ENCODE peak calls at places on chromosomes 4 and X, in eight cellular contexts. One of them, this sample, is unnamed.

GRCh38 chr4:139934786-139935330 is 219.1 kb downstream of the MAML3 start:
- DNase-seq in choroid plexus epithelial cell: no peak
- DNase-seq in bronchial epithelial cell: peak
- DNase-seq in fibroblast of the aortic adventitia: no peak
- DNase-seq in mammary epithelial cell: peak
- DNase-seq in lower lobe of right lung: no peak
- DNase-seq in prostate gland: no peak
- DNase-seq in vagina: no peak
- DNase-seq in this sample: no peak

GRCh38 chrX:123871309-123871708 is 11.5 kb downstream of the XIAP start:
- DNase-seq in choroid plexus epithelial cell: no peak
- DNase-seq in bronchial epithelial cell: no peak
- DNase-seq in fibroblast of the aortic adventitia: no peak
- DNase-seq in mammary epithelial cell: no peak
- DNase-seq in lower lobe of right lung: no peak
- DNase-seq in prostate gland: no peak
- DNase-seq in vagina: no peak
- DNase-seq in this sample: no peak

GRCh38 chrX:137431693-137432488 is 134.0 kb upstream of the ZIC3 start:
- DNase-seq in choroid plexus epithelial cell: no peak
- DNase-seq in bronchial epithelial cell: no peak
- DNase-seq in fibroblast of the aortic adventitia: no peak
- DNase-seq in mammary epithelial cell: no peak
- DNase-seq in lower lobe of right lung: no peak
- DNase-seq in prostate gland: no peak
- DNase-seq in vagina: no peak
- DNase-seq in this sample: no peak

GRCh38 chr4:11175374-11175773 is 253.3 kb downstream of the HS3ST1 start:
- DNase-seq in choroid plexus epithelial cell: no peak
- DNase-seq in bronchial epithelial cell: no peak
- DNase-seq in fibroblast of the aortic adventitia: no peak
- DNase-seq in mammary epithelial cell: no peak
- DNase-seq in lower lobe of right lung: no peak
- DNase-seq in prostate gland: no peak
- DNase-seq in vagina: no peak
- DNase-seq in this sample: no peak

GRCh38 chr4:39660045-39660444 is 21.4 kb upstream of the SMIM14 start:
- DNase-seq in choroid plexus epithelial cell: no peak
- DNase-seq in bronchial epithelial cell: peak
- DNase-seq in fibroblast of the aortic adventitia: no peak
- DNase-seq in mammary epithelial cell: peak
- DNase-seq in lower lobe of right lung: no peak
- DNase-seq in prostate gland: no peak
- DNase-seq in vagina: no peak
- DNase-seq in this sample: peak

GRCh38 chr4:158824425-158825274 is 55.8 kb downstream of the FNIP2 start:
- DNase-seq in choroid plexus epithelial cell: peak
- DNase-seq in bronchial epithelial cell: peak
- DNase-seq in fibroblast of the aortic adventitia: peak
- DNase-seq in mammary epithelial cell: no peak
- DNase-seq in lower lobe of right lung: no peak
- DNase-seq in prostate gland: no peak
- DNase-seq in vagina: no peak
- DNase-seq in this sample: peak

GRCh38 chrX:123993326-123993725 is 31.8 kb downstream of the STAG2 start:
- DNase-seq in choroid plexus epithelial cell: peak
- DNase-seq in bronchial epithelial cell: peak
- DNase-seq in fibroblast of the aortic adventitia: peak
- DNase-seq in mammary epithelial cell: peak
- DNase-seq in lower lobe of right lung: no peak
- DNase-seq in prostate gland: no peak
- DNase-seq in vagina: no peak
- DNase-seq in this sample: peak

GRCh38 chrX:1591863-1592127 is 391 bp downstream of the AKAP17A start:
- DNase-seq in choroid plexus epithelial cell: peak
- DNase-seq in bronchial epithelial cell: no peak
- DNase-seq in fibroblast of the aortic adventitia: no peak
- DNase-seq in mammary epithelial cell: no peak
- DNase-seq in lower lobe of right lung: no peak
- DNase-seq in prostate gland: no peak
- DNase-seq in vagina: no peak
- DNase-seq in this sample: no peak

GRCh38 chr4:60034371-60034770 is 1165.8 kb upstream of the ADGRL3 start:
- DNase-seq in choroid plexus epithelial cell: no peak
- DNase-seq in bronchial epithelial cell: no peak
- DNase-seq in fibroblast of the aortic adventitia: no peak
- DNase-seq in mammary epithelial cell: no peak
- DNase-seq in lower lobe of right lung: no peak
- DNase-seq in prostate gland: no peak
- DNase-seq in vagina: no peak
- DNase-seq in this sample: no peak

GRCh38 chr4:112150920-112151319 is 5.7 kb downstream of the FAM241A start:
- DNase-seq in choroid plexus epithelial cell: no peak
- DNase-seq in bronchial epithelial cell: no peak
- DNase-seq in fibroblast of the aortic adventitia: no peak
- DNase-seq in mammary epithelial cell: no peak
- DNase-seq in lower lobe of right lung: no peak
- DNase-seq in prostate gland: no peak
- DNase-seq in vagina: no peak
- DNase-seq in this sample: no peak

GRCh38 chr4:153159728-153160221 is 44.5 kb upstream of the TRIM2 start:
- DNase-seq in choroid plexus epithelial cell: peak
- DNase-seq in bronchial epithelial cell: no peak
- DNase-seq in fibroblast of the aortic adventitia: peak
- DNase-seq in mammary epithelial cell: peak
- DNase-seq in lower lobe of right lung: no peak
- DNase-seq in prostate gland: no peak
- DNase-seq in vagina: no peak
- DNase-seq in this sample: peak

GRCh38 chrX:68693481-68694410 is 46.3 kb downstream of the STARD8 start:
- DNase-seq in choroid plexus epithelial cell: peak
- DNase-seq in bronchial epithelial cell: no peak
- DNase-seq in fibroblast of the aortic adventitia: peak
- DNase-seq in mammary epithelial cell: peak
- DNase-seq in lower lobe of right lung: peak
- DNase-seq in prostate gland: peak
- DNase-seq in vagina: no peak
- DNase-seq in this sample: peak

GRCh38 chrX:150696264-150696789 is 3.1 kb downstream of the MTMR1 start:
- DNase-seq in choroid plexus epithelial cell: no peak
- DNase-seq in bronchial epithelial cell: no peak
- DNase-seq in fibroblast of the aortic adventitia: no peak
- DNase-seq in mammary epithelial cell: no peak
- DNase-seq in lower lobe of right lung: no peak
- DNase-seq in prostate gland: no peak
- DNase-seq in vagina: no peak
- DNase-seq in this sample: no peak

GRCh38 chrX:48569958-48570357 is 4.3 kb upstream of the RBM3 start:
- DNase-seq in choroid plexus epithelial cell: no peak
- DNase-seq in bronchial epithelial cell: peak
- DNase-seq in fibroblast of the aortic adventitia: peak
- DNase-seq in mammary epithelial cell: peak
- DNase-seq in lower lobe of right lung: no peak
- DNase-seq in prostate gland: no peak
- DNase-seq in vagina: no peak
- DNase-seq in this sample: peak

GRCh38 chrX:48576108-48576507 is 1.8 kb downstream of the RBM3 start:
- DNase-seq in choroid plexus epithelial cell: no peak
- DNase-seq in bronchial epithelial cell: no peak
- DNase-seq in fibroblast of the aortic adventitia: no peak
- DNase-seq in mammary epithelial cell: no peak
- DNase-seq in lower lobe of right lung: no peak
- DNase-seq in prostate gland: no peak
- DNase-seq in vagina: no peak
- DNase-seq in this sample: no peak

GRCh38 chrX:48575642-48576041 is 1.4 kb downstream of the RBM3 start:
- DNase-seq in choroid plexus epithelial cell: no peak
- DNase-seq in bronchial epithelial cell: no peak
- DNase-seq in fibroblast of the aortic adventitia: no peak
- DNase-seq in mammary epithelial cell: no peak
- DNase-seq in lower lobe of right lung: no peak
- DNase-seq in prostate gland: no peak
- DNase-seq in vagina: no peak
- DNase-seq in this sample: no peak

GRCh38 chrX:48574270-48575266 is at the start of gene RBM3:
- DNase-seq in choroid plexus epithelial cell: peak
- DNase-seq in bronchial epithelial cell: peak
- DNase-seq in fibroblast of the aortic adventitia: peak
- DNase-seq in mammary epithelial cell: peak
- DNase-seq in lower lobe of right lung: peak
- DNase-seq in prostate gland: peak
- DNase-seq in vagina: peak
- DNase-seq in this sample: peak

DNA sequence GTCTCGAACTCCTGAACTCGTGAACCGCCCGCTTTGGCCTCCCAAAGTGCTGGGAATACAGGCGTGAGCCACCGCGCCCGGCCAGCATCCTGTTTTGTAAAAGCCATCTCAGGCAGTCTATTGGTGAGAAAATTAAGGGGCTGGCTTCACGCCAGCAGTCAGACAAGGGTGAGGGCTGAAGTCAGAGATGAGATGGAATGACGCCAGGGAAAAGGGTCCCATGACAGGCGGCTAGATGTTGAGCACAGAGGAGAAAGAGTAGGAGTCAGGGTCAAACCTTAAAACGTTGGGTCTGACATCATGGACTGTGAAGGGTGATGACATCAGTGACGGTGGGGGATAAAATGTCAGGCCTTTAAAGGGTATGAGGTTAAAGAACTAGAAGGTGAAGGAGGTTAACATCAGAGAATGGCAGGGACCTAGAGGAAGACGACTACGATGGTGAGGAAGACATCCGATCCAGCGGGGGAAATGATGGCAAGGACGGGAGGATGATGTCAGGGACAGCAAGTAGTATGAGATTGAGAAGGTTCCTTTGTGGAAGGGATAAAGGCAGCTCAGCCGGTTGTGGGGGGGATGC is 504 bp upstream of the RBM3 start:
- DNase-seq in choroid plexus epithelial cell: peak
- DNase-seq in bronchial epithelial cell: no peak
- DNase-seq in fibroblast of the aortic adventitia: no peak
- DNase-seq in mammary epithelial cell: no peak
- DNase-seq in lower lobe of right lung: peak
- DNase-seq in prostate gland: no peak
- DNase-seq in vagina: no peak
- DNase-seq in this sample: no peak
- H3K4me3 ChIP-seq in choroid plexus epithelial cell: peak
- H3K4me3 ChIP-seq in bronchial epithelial cell: peak
- H3K4me3 ChIP-seq in fibroblast of the aortic adventitia: peak
- H3K4me3 ChIP-seq in mammary epithelial cell: no peak
- H3K4me3 ChIP-seq in lower lobe of right lung: peak
- H3K4me3 ChIP-seq in prostate gland: peak
- H3K4me3 ChIP-seq in vagina: peak
- H3K4me3 ChIP-seq in this sample: peak

DNA sequence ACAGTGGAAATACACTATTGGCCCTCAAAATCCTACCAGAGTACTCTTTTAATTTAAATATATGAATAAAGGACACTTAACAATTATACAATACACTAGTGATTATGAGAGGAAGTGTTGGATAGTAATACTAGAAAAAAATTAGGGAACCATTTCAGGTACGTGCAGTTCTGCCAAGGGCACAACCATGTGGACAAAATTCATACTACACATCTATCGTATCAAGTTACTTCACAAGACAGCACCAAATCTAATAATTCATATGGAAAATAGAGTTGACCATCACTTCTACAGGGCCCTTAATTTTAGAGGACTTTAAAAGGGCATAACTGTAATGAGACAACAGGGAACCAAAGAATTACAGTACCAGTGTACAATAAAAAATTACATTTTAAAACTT is 69.2 kb upstream of the ZCCHC13 start:
- DNase-seq in choroid plexus epithelial cell: peak
- DNase-seq in bronchial epithelial cell: no peak
- DNase-seq in fibroblast of the aortic adventitia: no peak
- DNase-seq in mammary epithelial cell: no peak
- DNase-seq in lower lobe of right lung: no peak
- DNase-seq in prostate gland: no peak
- DNase-seq in vagina: no peak
- DNase-seq in this sample: no peak
- TF ChIP-seq CTCF in choroid plexus epithelial cell: peak
- TF ChIP-seq CTCF in bronchial epithelial cell: no peak
- TF ChIP-seq CTCF in fibroblast of the aortic adventitia: no peak
- TF ChIP-seq CTCF in mammary epithelial cell: no peak
- TF ChIP-seq CTCF in lower lobe of right lung: no peak
- TF ChIP-seq CTCF in prostate gland: no peak
- TF ChIP-seq CTCF in vagina: no peak
- TF ChIP-seq CTCF in this sample: peak

DNA sequence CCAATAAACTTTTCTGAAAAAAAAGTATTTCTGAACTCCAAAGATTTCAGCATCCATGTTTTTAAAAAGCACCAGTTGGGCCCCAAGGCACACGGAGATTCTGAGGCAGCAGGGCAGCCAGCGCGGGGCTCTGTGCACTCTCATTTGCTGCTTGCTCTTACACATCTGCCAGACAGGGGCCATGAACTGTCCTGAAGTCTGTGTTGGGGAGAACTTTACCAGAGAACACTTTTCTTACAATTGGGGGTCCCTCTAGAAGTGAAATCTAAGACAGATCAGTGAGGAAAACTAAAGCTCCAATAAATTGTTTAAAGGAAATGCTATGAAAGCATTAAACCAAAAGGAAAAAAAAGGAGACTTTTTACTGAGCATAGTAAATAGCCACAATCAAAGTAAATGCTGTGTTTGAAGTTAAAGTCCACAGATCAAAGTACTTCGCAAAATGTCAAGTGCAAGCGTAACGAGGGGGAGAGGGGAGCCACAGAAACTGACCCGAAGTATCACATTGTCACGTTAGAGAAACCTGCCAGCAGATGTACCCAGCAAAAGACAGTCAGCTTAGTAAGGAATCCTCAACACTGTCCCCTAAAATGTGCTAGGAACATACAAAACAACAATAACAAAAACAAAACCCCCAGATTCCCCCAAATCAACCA is 37.8 kb downstream of the SORBS2 start:
- DNase-seq in choroid plexus epithelial cell: no peak
- DNase-seq in bronchial epithelial cell: no peak
- DNase-seq in fibroblast of the aortic adventitia: no peak
- DNase-seq in mammary epithelial cell: no peak
- DNase-seq in lower lobe of right lung: no peak
- DNase-seq in prostate gland: no peak
- DNase-seq in vagina: peak
- DNase-seq in this sample: no peak
- H3K4me3 ChIP-seq in choroid plexus epithelial cell: peak
- H3K4me3 ChIP-seq in bronchial epithelial cell: no peak
- H3K4me3 ChIP-seq in fibroblast of the aortic adventitia: no peak
- H3K4me3 ChIP-seq in mammary epithelial cell: no peak
- H3K4me3 ChIP-seq in lower lobe of right lung: peak
- H3K4me3 ChIP-seq in prostate gland: no peak
- H3K4me3 ChIP-seq in vagina: peak
- H3K4me3 ChIP-seq in this sample: no peak

DNA sequence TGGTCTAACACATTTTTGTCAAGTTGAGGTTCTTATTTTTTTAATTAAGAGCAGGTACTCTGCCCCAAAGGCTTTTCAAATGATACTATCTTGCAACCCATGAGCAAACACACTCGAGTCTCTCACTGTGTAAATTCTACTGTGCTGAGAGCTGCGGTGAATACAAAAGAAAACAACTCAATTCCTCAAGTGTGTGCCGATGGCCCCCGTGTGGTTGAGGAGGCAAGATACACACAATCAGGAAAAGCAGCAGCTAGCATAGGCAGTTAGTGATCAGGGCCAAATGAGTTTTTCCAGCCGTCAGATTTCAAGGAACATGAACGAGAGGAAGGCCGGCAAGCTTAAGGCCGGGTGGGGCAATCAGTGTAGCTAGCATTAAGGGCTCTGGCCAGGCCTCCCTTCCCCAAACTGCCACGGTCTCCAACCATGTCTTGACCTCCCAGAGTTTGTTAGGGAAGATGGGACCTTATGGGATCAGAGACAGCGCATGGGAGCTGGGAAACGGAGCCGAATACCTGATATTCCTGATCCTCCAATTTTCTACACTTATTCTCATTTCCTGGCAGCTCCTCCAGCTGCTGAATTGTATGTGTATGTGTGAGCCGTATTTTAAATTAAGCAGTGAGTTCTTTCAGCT is 59.7 kb downstream of the RTL9 start:
- DNase-seq in choroid plexus epithelial cell: peak
- DNase-seq in bronchial epithelial cell: peak
- DNase-seq in fibroblast of the aortic adventitia: peak
- DNase-seq in mammary epithelial cell: no peak
- DNase-seq in lower lobe of right lung: peak
- DNase-seq in prostate gland: no peak
- DNase-seq in vagina: no peak
- DNase-seq in this sample: peak
- TF ChIP-seq CTCF in choroid plexus epithelial cell: peak
- TF ChIP-seq CTCF in bronchial epithelial cell: peak
- TF ChIP-seq CTCF in fibroblast of the aortic adventitia: peak
- TF ChIP-seq CTCF in mammary epithelial cell: peak
- TF ChIP-seq CTCF in lower lobe of right lung: peak
- TF ChIP-seq CTCF in prostate gland: no peak
- TF ChIP-seq CTCF in vagina: peak
- TF ChIP-seq CTCF in this sample: peak

This sample was measured in fibroblast of mammary gland.